ENCODE peak calls at places on chromosomes 5 and 9, in five cellular contexts. One of them, this sample, is unnamed.

GRCh38 chr5:177096162-177097015 is 9.7 kb downstream of the FGFR4 start:
- DNase-seq in NCI-H187: no peak
- DNase-seq in endothelial cell of umbilical vein: no peak
- DNase-seq in H9: no peak
- DNase-seq in NCI-H774: no peak
- DNase-seq in this sample: no peak

GRCh38 chr9:77707696-77708095 is 59.6 kb upstream of the GNA14 start:
- DNase-seq in NCI-H187: no peak
- DNase-seq in endothelial cell of umbilical vein: peak; percentile 96
- DNase-seq in H9: no peak
- DNase-seq in NCI-H774: no peak
- DNase-seq in this sample: peak; percentile 22

GRCh38 chr5:161446655-161447054 is 99.9 kb downstream of the GABRB2 start:
- DNase-seq in NCI-H187: no peak
- DNase-seq in endothelial cell of umbilical vein: no peak
- DNase-seq in H9: no peak
- DNase-seq in NCI-H774: no peak
- DNase-seq in this sample: no peak

GRCh38 chr9:121944741-121945191 is 148.3 kb downstream of the TTLL11 start:
- DNase-seq in NCI-H187: no peak
- DNase-seq in endothelial cell of umbilical vein: no peak
- DNase-seq in H9: no peak
- DNase-seq in NCI-H774: no peak
- DNase-seq in this sample: no peak

GRCh38 chr9:8880031-8880430 is 1080.5 kb upstream of the DMAC1 start:
- DNase-seq in NCI-H187: no peak
- DNase-seq in endothelial cell of umbilical vein: no peak
- DNase-seq in H9: no peak
- DNase-seq in NCI-H774: no peak
- DNase-seq in this sample: no peak

GRCh38 chr9:112241491-112241890 is 66.4 kb upstream of the SUSD1 start:
- DNase-seq in NCI-H187: no peak
- DNase-seq in endothelial cell of umbilical vein: no peak
- DNase-seq in H9: no peak
- DNase-seq in NCI-H774: no peak
- DNase-seq in this sample: no peak

GRCh38 chr5:171427318-171428167 is 8.1 kb downstream of the FGF18 start:
- DNase-seq in NCI-H187: no peak
- DNase-seq in endothelial cell of umbilical vein: no peak
- DNase-seq in H9: peak; percentile 17
- DNase-seq in NCI-H774: no peak
- DNase-seq in this sample: no peak

GRCh38 chr5:44660251-44660650 is 148.5 kb upstream of the MRPS30 start:
- DNase-seq in NCI-H187: no peak
- DNase-seq in endothelial cell of umbilical vein: no peak
- DNase-seq in H9: no peak
- DNase-seq in NCI-H774: no peak
- DNase-seq in this sample: no peak

This sample was measured in HCT116.